ENCODE peak calls at places on chromosomes 3 and 15, in seven cellular contexts. E is DND-41, K is lower lobe of right lung, T is psoas muscle, I is left ventricle myocardium inferior, M is cardiac muscle cell, S is body of pancreas. V is an unnamed sample. For H3K36me3, the result is how much of the 10 kb centered on the place peaks cover.

GRCh38 chr3:3259181-3259580 is 79.7 kb upstream of the CRBN start:
- DNase-seq in E (no peak), K (no peak), T (no peak), I (no peak), M (no peak), S (no peak), V (no peak)

GRCh38 chr3:38346584-38347410 is at the start of gene XYLB:
- DNase-seq in E (peak), K (peak), T (peak), I (peak), M (peak), S (peak), V (peak)

GRCh38 chr15:87033056-87033455 is 953.4 kb downstream of the AGBL1 start:
- DNase-seq in E (no peak), K (no peak), T (no peak), I (no peak), M (peak), S (no peak), V (no peak)

GRCh38 chr15:81284256-81285031 is 39.5 kb downstream of the STARD5 start:
- DNase-seq in E (no peak), K (no peak), T (no peak), I (no peak), M (no peak), S (no peak), V (no peak)

GRCh38 chr15:100095896-100096600 is 245.7 kb downstream of the ADAMTS17 start:
- DNase-seq in E (no peak), K (no peak), T (no peak), I (no peak), M (no peak), S (no peak), V (no peak)

GRCh38 chr3:87225659-87226058 is 1.4 kb upstream of the CHMP2B start:
- DNase-seq in E (no peak), K (no peak), T (no peak), I (no peak), M (no peak), S (peak), V (no peak)

GRCh38 chr15:56052389-56053045 is 59.1 kb upstream of the NEDD4 start:
- DNase-seq in E (peak), K (no peak), T (no peak), I (no peak), M (peak), S (peak), V (peak)

GRCh38 chr3:154193174-154193573 is 72.0 kb downstream of the ARHGEF26 start:
- DNase-seq in E (no peak), K (no peak), T (no peak), I (no peak), M (no peak), S (no peak), V (no peak)

GRCh38 chr15:67691450-67691849 is 133.9 kb upstream of the SKOR1 start:
- DNase-seq in E (no peak), K (no peak), T (no peak), I (no peak), M (no peak), S (no peak), V (no peak)

GRCh38 chr3:58073315-58074125 is 65.3 kb downstream of the FLNB start:
- DNase-seq in E (peak), K (no peak), T (no peak), I (no peak), M (peak), S (no peak), V (no peak)

GRCh38 chr3:52845157-52845556 is 10.3 kb upstream of the MUSTN1 start:
- DNase-seq in E (no peak), K (no peak), T (peak), I (peak), M (peak), S (peak), V (no peak)

GRCh38 chr15:63501256-63502089 is 2.9 kb upstream of the USP3 start:
- DNase-seq in E (no peak), K (peak), T (peak), I (peak), M (peak), S (peak), V (peak)

GRCh38 chr3:123657111-123657510 is 72.3 kb upstream of the HACD2 start:
- DNase-seq in E (no peak), K (no peak), T (no peak), I (no peak), M (no peak), S (no peak), V (no peak)

GRCh38 chr3:123656241-123656640 is 71.4 kb upstream of the HACD2 start:
- DNase-seq in E (no peak), K (no peak), T (no peak), I (no peak), M (no peak), S (no peak), V (no peak)

GRCh38 chr3:123655400-123655799 is 70.5 kb upstream of the HACD2 start:
- DNase-seq in E (no peak), K (no peak), T (no peak), I (no peak), M (peak), S (no peak), V (no peak)

GRCh38 chr3:123657578-123657977 is 72.7 kb upstream of the HACD2 start:
- DNase-seq in E (no peak), K (no peak), T (no peak), I (no peak), M (no peak), S (no peak), V (no peak)

DNA sequence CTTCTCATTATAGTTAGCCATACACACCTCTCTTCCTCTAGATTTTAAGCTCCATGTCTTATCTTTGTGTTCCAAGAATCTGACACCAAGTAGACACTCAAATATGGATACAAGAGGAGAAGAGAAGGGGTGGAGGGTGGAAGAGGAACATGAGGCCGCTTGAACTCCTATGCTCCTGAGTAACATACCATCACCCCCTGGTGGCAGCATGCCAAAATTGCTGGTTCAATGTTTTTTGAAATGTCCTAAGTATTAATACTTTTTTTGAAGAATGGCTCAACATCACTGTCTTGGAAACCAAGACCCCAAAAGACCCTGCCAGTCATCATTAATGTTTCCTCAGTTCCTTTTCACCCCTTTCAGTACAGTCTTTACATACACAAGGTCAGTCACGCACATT is 71.8 kb upstream of the HACD2 start:
- DNase-seq in E (no peak), K (no peak), T (no peak), I (no peak), M (no peak), S (no peak), V (no peak)
- TF ChIP-seq CTCF in E (peak), K (peak), T (peak), I (no peak), M (no peak), S (no peak), V (peak)

DNA sequence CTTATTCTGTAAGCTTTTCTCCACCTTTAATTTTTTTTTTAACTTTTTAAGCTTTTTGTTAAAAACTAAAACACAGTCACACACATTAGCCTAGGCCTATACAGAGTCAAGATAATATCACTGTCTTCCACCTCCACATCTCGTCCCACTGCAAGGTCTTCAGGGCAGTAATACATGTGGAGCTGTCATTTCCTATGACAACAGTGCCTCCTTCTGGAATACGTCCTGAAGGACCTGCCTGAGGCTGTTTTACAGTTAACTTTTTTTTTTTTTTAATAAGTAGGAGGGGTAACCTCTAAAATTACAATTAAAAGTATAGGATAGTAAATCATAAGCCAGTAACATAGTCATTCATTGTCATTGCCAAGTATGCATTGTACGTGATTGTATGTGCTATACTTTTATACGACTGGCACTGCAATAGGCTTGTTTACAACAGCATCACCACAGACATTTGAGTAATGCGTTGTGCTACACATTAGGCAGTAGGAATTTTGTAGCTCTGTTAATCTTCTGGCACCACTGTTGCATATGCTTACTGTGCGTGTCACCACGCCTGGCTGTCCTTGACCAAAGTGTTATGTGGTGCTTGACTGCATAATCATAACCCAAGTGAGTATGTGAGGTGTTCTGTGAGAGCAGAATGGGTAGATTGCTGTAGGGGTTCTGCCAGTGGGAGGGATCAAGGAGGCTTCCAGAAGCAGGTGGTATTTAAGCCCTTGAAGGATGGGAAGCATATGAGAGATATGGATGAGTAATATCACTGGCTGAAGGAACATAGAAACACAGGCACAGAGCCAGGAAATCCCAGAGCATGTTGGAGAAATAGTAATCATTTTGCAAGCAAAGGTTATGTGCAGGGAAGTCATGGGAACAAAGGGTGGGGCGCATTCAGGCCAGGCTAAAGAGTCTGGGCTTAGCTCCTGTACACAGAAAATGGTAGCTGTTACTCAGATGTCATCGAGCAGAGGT is 18.3 kb downstream of the FBXO22 start:
- DNase-seq in E (peak), K (no peak), T (peak), I (no peak), M (peak), S (peak), V (no peak)
- H3K36me3 ChIP-seq in E (under half), K (under half), T (under half), I (under half), M (under half), S (under half), V (under half)

DNA sequence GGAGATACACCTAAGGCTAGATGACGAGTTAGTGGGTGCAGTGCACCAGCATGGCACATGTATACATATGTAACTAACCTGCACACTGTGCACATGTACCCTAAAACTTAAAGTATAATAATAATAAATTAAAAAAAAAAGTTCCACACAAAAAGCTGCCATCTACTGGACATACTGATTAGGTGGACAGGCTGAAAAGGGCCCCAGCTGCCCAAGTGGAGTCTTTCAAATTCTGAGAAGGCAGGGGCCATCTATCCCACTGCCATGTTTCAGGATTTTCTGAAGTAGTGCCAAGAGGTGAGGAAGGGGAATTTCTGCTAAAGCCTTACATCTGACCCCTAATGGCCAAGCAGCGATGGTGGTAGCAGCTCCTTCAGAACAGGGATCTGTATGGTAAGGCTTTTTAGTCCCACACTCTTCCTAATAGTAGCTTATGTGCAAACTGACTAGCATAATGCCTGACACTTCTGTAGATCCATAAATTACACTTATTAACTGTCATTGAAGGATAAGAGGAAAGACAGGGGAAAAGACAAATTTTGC is 7.7 kb downstream of the FSTL1 start:
- DNase-seq in E (no peak), K (no peak), T (no peak), I (no peak), M (no peak), S (no peak), V (no peak)
- TF ChIP-seq CTCF in E (no peak), K (no peak), T (no peak), I (peak), M (peak), S (no peak), V (no peak)

GRCh38 chr15:39799552-39800011 is 16.9 kb upstream of the FSIP1 start:
- DNase-seq in E (no peak), K (peak), T (no peak), I (no peak), M (no peak), S (no peak), V (no peak)
- H3K36me3 ChIP-seq in E (under half), K (under half), T (under half), I (under half), M (under half), S (under half), V (under half)

GRCh38 chr3:62022312-62022711 is 351.0 kb downstream of the FEZF2 start:
- DNase-seq in E (no peak), K (no peak), T (no peak), I (no peak), M (no peak), S (no peak), V (no peak)

GRCh38 chr3:62019906-62020305 is 353.4 kb downstream of the FEZF2 start:
- DNase-seq in E (no peak), K (no peak), T (no peak), I (no peak), M (no peak), S (no peak), V (no peak)

GRCh38 chr3:62015111-62015510 is 358.2 kb downstream of the FEZF2 start:
- DNase-seq in E (no peak), K (no peak), T (no peak), I (no peak), M (no peak), S (no peak), V (no peak)

GRCh38 chr3:62024882-62025281 is 348.5 kb downstream of the FEZF2 start:
- DNase-seq in E (no peak), K (no peak), T (no peak), I (no peak), M (no peak), S (no peak), V (no peak)

DNA sequence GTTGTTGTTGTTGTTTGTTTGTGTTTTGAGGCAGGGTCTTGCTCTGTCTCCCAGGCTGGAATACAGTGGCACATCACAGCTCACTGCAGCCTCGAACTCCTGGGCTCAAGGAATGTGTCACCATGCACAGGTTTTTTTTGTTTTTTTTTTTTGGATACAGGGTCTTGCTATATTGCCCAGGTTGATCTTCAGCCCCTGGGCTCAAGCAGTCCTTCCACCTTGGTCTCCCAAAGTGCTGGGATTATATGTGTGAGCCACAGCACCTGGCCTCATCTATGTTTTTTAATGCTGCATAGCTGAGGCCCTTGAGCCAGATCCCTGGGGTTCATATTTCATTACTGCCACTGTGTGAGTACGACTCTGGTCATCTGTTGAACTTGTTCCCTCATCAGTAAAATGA is 352.6 kb downstream of the FEZF2 start:
- DNase-seq in E (no peak), K (no peak), T (no peak), I (no peak), M (no peak), S (no peak), V (no peak)
- TF ChIP-seq CTCF in E (no peak), K (no peak), T (no peak), I (no peak), M (no peak), S (no peak), V (no peak)

GRCh38 chr3:33547101-33547500 is 106.9 kb upstream of the UBP1 start:
- DNase-seq in E (no peak), K (no peak), T (no peak), I (no peak), M (no peak), S (no peak), V (no peak)
- H3K36me3 ChIP-seq in E (under half), K (half or more), T (under half), I (under half), M (under half), S (under half), V (under half)

GRCh38 chr3:171456765-171457164 is 3.4 kb downstream of the TNIK start:
- DNase-seq in E (no peak), K (no peak), T (no peak), I (no peak), M (no peak), S (no peak), V (no peak)
- TF ChIP-seq CTCF in E (no peak), K (no peak), T (no peak), I (no peak), M (no peak), S (no peak), V (no peak)